ENCODE peak calls at places on chromosomes 13 and 19, in ten cellular contexts. T is effector memory CD4-positive, alpha-beta T cell; W is body of pancreas; F is CD4-positive, CD25-positive, alpha-beta regulatory T cell; I is cardiac muscle cell; Y is lower lobe of right lung; J is transverse colon; O is GM23338; H is psoas muscle; V is brain microvascular endothelial cell. P is an unnamed sample. For H3K36me3, the result is how much of the 10 kb centered on the place peaks cover.

GRCh38 chr19:57171551-57172081 is 4.3 kb upstream of the DUXA start:
- DNase-seq in T (peak), I (peak), O (peak), V (peak), Y (peak), J (peak), H (peak), F (peak), W (peak), P (no peak)

GRCh38 chr13:30718661-30719520 is 16.5 kb upstream of the ALOX5AP start:
- DNase-seq in I (peak), T (no peak), J (no peak), F (no peak), Y (no peak), V (peak), W (no peak), H (no peak), O (no peak), P (no peak)

GRCh38 chr19:57056972-57057371 is 62.8 kb upstream of the USP29 start:
- DNase-seq in Y (no peak), V (no peak), F (no peak), J (peak), I (peak), O (no peak), H (peak), T (no peak), W (no peak), P (no peak)

GRCh38 chr19:1259206-1259872 is 9.8 kb upstream of the CIRBP start:
- DNase-seq in O (peak), V (no peak), H (peak), Y (peak), F (peak), W (peak), I (peak), T (peak), J (peak), P (peak)

GRCh38 chr19:14401468-14401867 is 17.7 kb downstream of the DDX39A start:
- DNase-seq in Y (no peak), I (no peak), W (no peak), F (no peak), V (no peak), T (no peak), O (no peak), H (no peak), J (no peak), P (no peak)

GRCh38 chr19:5537870-5538269 is 29.9 kb downstream of the TINCR start:
- DNase-seq in I (no peak), O (no peak), H (no peak), Y (no peak), F (no peak), V (no peak), W (no peak), T (no peak), J (no peak), P (no peak)

GRCh38 chr19:22606212-22606553 is 27.9 kb upstream of the ZNF492 start:
- DNase-seq in Y (no peak), T (no peak), V (no peak), H (no peak), O (no peak), J (no peak), F (no peak), W (no peak), I (no peak), P (no peak)

GRCh38 chr13:50531917-50532899 is 311.3 kb downstream of the DLEU7 start:
- DNase-seq in H (no peak), V (peak), T (no peak), Y (no peak), O (no peak), J (no peak), F (no peak), I (peak), W (no peak), P (peak)

GRCh38 chr19:5799247-5800241 is 5.3 kb upstream of the NRTN start:
- DNase-seq in Y (no peak), O (no peak), J (no peak), H (no peak), F (no peak), V (no peak), T (no peak), I (peak), W (peak), P (peak)

GRCh38 chr13:94968040-94968756 is 255.9 kb upstream of the SOX21 start:
- DNase-seq in H (no peak), F (no peak), W (no peak), J (no peak), I (peak), Y (no peak), V (no peak), T (no peak), O (peak), P (no peak)

GRCh38 chr19:50790898-50791562 is 815 bp downstream of the ACP4 start:
- DNase-seq in I (no peak), H (no peak), Y (no peak), W (no peak), F (no peak), V (no peak), O (no peak), T (no peak), J (no peak), P (no peak)

GRCh38 chr19:14023404-14024235 is 4.3 kb upstream of the RLN3 start:
- DNase-seq in I (peak), J (peak), H (peak), W (peak), T (no peak), V (peak), Y (peak), F (no peak), O (peak), P (peak)

GRCh38 chr13:36445806-36446423 is 13.6 kb downstream of the CCNA1 start:
- DNase-seq in F (no peak), H (no peak), W (no peak), O (no peak), Y (no peak), I (no peak), J (no peak), V (no peak), T (no peak), P (no peak)

GRCh38 chr13:108922108-108922507 is 292.7 kb downstream of the MYO16 start:
- DNase-seq in I (no peak), O (no peak), H (no peak), W (no peak), V (no peak), Y (no peak), T (no peak), J (no peak), F (no peak), P (no peak)

GRCh38 chr19:38173324-38174041 is 50.5 kb downstream of the DPF1 start:
- DNase-seq in T (no peak), J (no peak), Y (no peak), F (no peak), I (no peak), O (no peak), W (peak), V (no peak), H (peak), P (peak)
- H3K27ac ChIP-seq in T (no peak), J (no peak), Y (no peak), F (no peak), I (no peak), O (peak), W (no peak), V (no peak), H (peak), P (peak)

GRCh38 chr19:11240008-11240444 is 607 bp downstream of the ANGPTL8 start:
- DNase-seq in V (no peak), F (no peak), I (no peak), J (no peak), O (no peak), T (no peak), H (no peak), Y (no peak), W (no peak), P (no peak)

GRCh38 chr19:11238041-11238440 is 1.4 kb upstream of the ANGPTL8 start:
- DNase-seq in H (no peak), T (no peak), Y (no peak), V (no peak), I (no peak), F (no peak), O (no peak), W (no peak), J (no peak), P (no peak)

GRCh38 chr19:11237321-11237720 is 2.1 kb upstream of the ANGPTL8 start:
- DNase-seq in F (no peak), Y (no peak), V (no peak), W (no peak), H (no peak), T (no peak), I (no peak), J (no peak), O (no peak), P (no peak)

GRCh38 chr19:11239377-11240000 is at the start of gene ANGPTL8:
- DNase-seq in Y (no peak), T (no peak), V (no peak), H (no peak), I (no peak), W (no peak), F (no peak), O (no peak), J (no peak), P (no peak)

DNA sequence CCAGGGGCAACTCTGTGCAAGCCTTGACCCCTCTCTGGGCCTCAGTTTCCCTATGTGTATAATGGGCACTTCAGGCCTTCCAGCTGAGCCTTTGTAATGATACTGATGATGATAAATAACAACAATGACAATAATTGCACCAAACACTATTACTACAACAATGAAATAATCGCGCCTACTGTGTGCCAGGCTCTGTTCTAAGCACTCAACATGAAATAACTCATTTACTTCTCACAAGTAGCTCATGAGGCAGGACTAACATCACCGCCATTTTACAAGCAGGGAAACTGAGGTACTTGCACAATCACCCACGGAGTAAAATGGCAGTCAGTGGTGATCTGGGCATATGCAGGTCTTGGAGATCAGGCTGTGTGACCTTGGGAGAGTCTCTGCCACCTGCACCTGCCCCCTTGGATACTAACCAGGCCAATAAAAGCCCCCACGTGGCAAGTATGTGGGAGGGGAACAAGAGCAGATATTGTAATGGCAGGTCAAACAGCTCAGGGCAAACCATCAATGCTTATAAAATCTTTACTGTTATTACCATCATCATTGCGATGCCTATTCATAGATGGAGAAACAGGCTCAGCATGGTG is 540 bp upstream of the ANGPTL8 start:
- DNase-seq in J (no peak), V (no peak), O (no peak), W (no peak), H (no peak), T (no peak), F (no peak), I (no peak), Y (no peak), P (no peak)
- H3K4me3 ChIP-seq in J (no peak), V (no peak), O (no peak), W (no peak), H (no peak), T (no peak), F (no peak), I (no peak), Y (no peak), P (no peak)

DNA sequence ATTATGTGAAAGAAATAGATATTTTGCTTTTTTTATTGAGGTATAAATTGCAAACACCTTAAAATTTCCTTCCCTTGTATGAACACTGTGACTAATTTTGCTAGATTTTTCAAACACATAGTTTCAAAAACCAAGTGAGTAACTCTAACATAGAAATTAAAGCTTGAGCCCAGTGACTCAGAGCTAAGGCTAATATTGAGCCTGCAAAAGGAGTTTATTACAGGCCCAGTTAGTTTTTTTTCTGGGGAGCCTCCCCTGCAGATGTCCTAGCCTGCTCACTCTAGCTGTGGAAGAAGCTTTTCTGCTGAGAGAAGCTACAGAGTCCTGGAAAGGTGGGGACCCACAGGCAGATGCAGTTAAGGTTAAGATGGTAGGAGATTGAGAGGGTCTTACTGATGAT is 3.4 kb downstream of the ZNF430 start:
- DNase-seq in J (no peak), H (no peak), W (no peak), Y (no peak), I (no peak), F (no peak), O (no peak), V (peak), T (no peak), P (no peak)
- H3K36me3 ChIP-seq in J (under half), H (under half), W (under half), Y (under half), I (under half), F (half or more), O (under half), V (under half), T (under half), P (under half)

GRCh38 chr19:38816131-38816750 is 3.5 kb upstream of the LGALS4 start:
- DNase-seq in I (no peak), Y (no peak), W (no peak), F (no peak), T (no peak), O (no peak), V (no peak), J (no peak), H (no peak), P (no peak)
- H3K27ac ChIP-seq in I (no peak), Y (no peak), W (no peak), F (no peak), T (no peak), O (no peak), V (no peak), J (peak), H (no peak), P (peak)

GRCh38 chr19:42132030-42132628 is at the start of gene POU2F2:
- DNase-seq in I (no peak), W (peak), Y (peak), O (peak), F (peak), T (peak), J (peak), H (peak), V (no peak), P (peak)
- H3K4me3 ChIP-seq in I (no peak), W (no peak), Y (peak), O (peak), F (peak), T (peak), J (peak), H (peak), V (peak), P (peak)

GRCh38 chr13:97347255-97347653 is 86.7 kb upstream of the RAP2A start:
- DNase-seq in T (no peak), W (no peak), J (no peak), F (no peak), Y (no peak), O (no peak), V (no peak), I (no peak), H (no peak), P (no peak)

GRCh38 chr13:97346097-97346496 is 87.9 kb upstream of the RAP2A start:
- DNase-seq in O (no peak), F (no peak), V (no peak), W (no peak), H (no peak), Y (no peak), J (no peak), I (no peak), T (no peak), P (no peak)

GRCh38 chr13:97348569-97349100 is 85.3 kb upstream of the RAP2A start:
- DNase-seq in H (no peak), T (no peak), I (no peak), W (no peak), F (no peak), J (no peak), O (no peak), Y (no peak), V (no peak), P (peak)

GRCh38 chr13:97344250-97345175 is 89.5 kb upstream of the RAP2A start:
- DNase-seq in F (peak), V (peak), H (peak), T (peak), O (peak), J (peak), Y (peak), I (peak), W (peak), P (peak)

GRCh38 chr13:97346561-97347254 is 87.3 kb upstream of the RAP2A start:
- DNase-seq in T (no peak), H (no peak), J (no peak), F (no peak), O (no peak), Y (no peak), V (no peak), W (no peak), I (no peak), P (no peak)
- H3K36me3 ChIP-seq in T (under half), H (under half), J (under half), F (half or more), O (under half), Y (half or more), V (under half), W (under half), I (under half), P (under half)

GRCh38 chr13:43411741-43412140 is 375.0 kb downstream of the ENOX1 start:
- DNase-seq in I (no peak), V (no peak), F (no peak), Y (no peak), O (no peak), W (no peak), J (peak), T (no peak), H (peak), P (no peak)
- H3K27ac ChIP-seq in I (no peak), V (no peak), F (no peak), Y (no peak), O (no peak), W (no peak), J (peak), T (no peak), H (peak), P (no peak)

DNA sequence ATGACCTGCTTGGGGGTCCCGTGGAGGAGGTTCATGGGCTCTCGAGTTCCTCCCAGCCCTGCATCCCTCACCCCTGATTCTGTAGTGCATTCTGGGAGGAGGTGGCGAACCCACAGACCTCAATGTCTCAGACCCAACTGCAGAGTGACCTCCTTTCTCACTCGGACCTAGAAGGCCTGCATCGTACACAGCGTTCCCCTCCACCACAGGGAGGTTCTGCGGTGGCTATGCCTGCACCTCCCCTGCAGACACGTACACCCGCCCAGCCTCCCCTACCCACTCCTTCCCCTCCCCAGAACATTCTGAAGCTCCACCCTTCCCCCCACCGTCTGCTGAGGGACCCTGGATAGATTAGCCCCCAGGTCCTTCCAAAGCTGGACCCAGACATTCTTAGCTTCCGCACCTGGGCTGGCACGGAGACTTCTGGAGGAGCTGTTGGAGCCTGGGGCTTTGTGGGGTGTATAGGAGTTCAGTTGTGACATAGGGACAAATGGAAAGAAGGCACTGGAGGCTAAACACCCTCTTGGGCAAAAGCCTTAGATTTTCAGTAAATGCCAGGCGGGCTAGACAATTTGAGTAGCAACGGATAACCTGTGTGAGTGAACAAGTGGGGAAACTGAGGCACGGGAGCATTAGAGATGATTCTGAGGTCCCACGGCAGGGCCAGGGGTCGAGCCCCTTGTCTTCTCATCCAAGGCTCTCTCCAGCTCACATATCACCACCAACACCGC is 455 bp upstream of the FSD1 start:
- DNase-seq in T (no peak), V (no peak), H (no peak), O (no peak), J (peak), F (no peak), W (no peak), Y (no peak), I (no peak), P (peak)
- H3K4me3 ChIP-seq in T (no peak), V (peak), H (no peak), O (peak), J (peak), F (no peak), W (no peak), Y (no peak), I (peak), P (no peak)

DNA sequence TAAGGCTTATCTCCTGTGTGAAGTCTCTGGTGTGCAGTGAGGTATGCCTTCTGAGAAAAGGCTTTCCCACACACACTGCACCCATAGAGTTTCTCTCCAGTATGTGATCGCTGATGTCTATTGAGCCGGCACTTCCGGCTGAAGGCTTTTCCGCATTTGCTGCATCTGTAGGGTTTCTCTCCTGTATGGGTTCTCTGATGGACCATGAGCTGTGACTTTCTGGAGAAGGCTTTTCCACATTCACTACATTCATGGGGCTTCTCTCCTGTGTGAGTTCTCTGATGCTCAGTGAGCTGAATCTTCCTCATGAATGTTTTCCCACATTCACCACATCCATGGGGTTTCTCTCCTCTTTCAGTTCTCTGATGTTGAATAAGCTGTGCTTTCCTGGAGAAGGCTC is 14.7 kb downstream of the ZNF577 start:
- DNase-seq in W (no peak), I (no peak), O (no peak), J (no peak), Y (no peak), F (no peak), V (no peak), T (no peak), H (no peak), P (no peak)
- H3K36me3 ChIP-seq in W (under half), I (under half), O (half or more), J (half or more), Y (half or more), F (under half), V (under half), T (half or more), H (under half), P (under half)

P was measured in small intestine.